ENCODE peak calls at places on chromosomes 3 and 15, in eight cellular contexts. Y, B, V, I, S, E, N and H are unnamed samples. For H3K27me3, the result is how much of the 10 kb centered on the place peaks cover.

GRCh38 chr15:70149667-70150404 is 52.1 kb upstream of the TLE3 start:
- DNase-seq in Y (no peak), N (no peak), I (no peak), V (no peak), S (no peak), B (no peak), E (no peak), H (no peak)

GRCh38 chr3:2098398-2099027 is at the start of gene CNTN4:
- DNase-seq in B (peak), V (no peak), S (peak), Y (peak), N (peak), I (no peak), E (peak), H (peak)

GRCh38 chr15:74901612-74902063 is 5.0 kb downstream of the FAM219B start:
- DNase-seq in N (no peak), S (no peak), V (peak), I (no peak), B (peak), Y (peak), E (peak), H (no peak)

GRCh38 chr15:40085225-40085624 is 23.5 kb downstream of the BMF start:
- DNase-seq in V (no peak), B (no peak), Y (no peak), N (no peak), I (no peak), S (no peak), E (no peak), H (no peak)

GRCh38 chr15:87851497-87851896 is 405.0 kb downstream of the NTRK3 start:
- DNase-seq in I (no peak), S (no peak), N (no peak), Y (no peak), E (no peak), V (no peak), B (no peak), H (no peak)

GRCh38 chr3:11581237-11582122 is 62.2 kb downstream of the VGLL4 start:
- DNase-seq in Y (no peak), I (no peak), S (no peak), N (no peak), B (no peak), E (peak), V (no peak), H (no peak)

GRCh38 chr3:36647423-36647853 is 116.9 kb downstream of the DCLK3 start:
- DNase-seq in S (no peak), I (no peak), Y (no peak), B (no peak), V (no peak), N (no peak), E (no peak), H (no peak)

GRCh38 chr15:88788816-88789215 is 14.4 kb upstream of the ACAN start:
- DNase-seq in B (no peak), Y (no peak), I (no peak), N (no peak), S (no peak), E (no peak), V (no peak), H (no peak)

GRCh38 chr3:69761896-69762789 is 22.9 kb downstream of the MITF start:
- DNase-seq in Y (no peak), I (no peak), V (no peak), S (no peak), B (no peak), N (no peak), E (no peak), H (no peak)

GRCh38 chr15:83030021-83030420 is 18.6 kb upstream of the C15orf40 start:
- DNase-seq in N (no peak), E (no peak), B (no peak), S (no peak), Y (no peak), V (no peak), I (no peak), H (no peak)

GRCh38 chr15:72168131-72168825 is 29.3 kb downstream of the GRAMD2A start:
- DNase-seq in V (no peak), Y (no peak), B (no peak), S (no peak), N (no peak), I (no peak), E (peak), H (no peak)

GRCh38 chr3:9826815-9827574 is 16.8 kb downstream of the RPUSD3 start:
- DNase-seq in E (no peak), S (no peak), I (no peak), N (no peak), Y (peak), B (peak), V (no peak), H (no peak)

GRCh38 chr3:188349276-188349962 is 195.5 kb downstream of the LPP start:
- DNase-seq in B (no peak), S (no peak), Y (no peak), I (no peak), N (no peak), V (no peak), E (no peak), H (no peak)

GRCh38 chr15:58038426-58039106 is 26.9 kb downstream of the ALDH1A2 start:
- DNase-seq in Y (no peak), I (no peak), V (no peak), B (no peak), N (no peak), E (no peak), S (no peak), H (peak)

GRCh38 chr15:52463638-52464037 is 65.0 kb downstream of the MYO5A start:
- DNase-seq in B (no peak), V (no peak), E (no peak), Y (no peak), S (no peak), N (no peak), I (no peak), H (no peak)

GRCh38 chr3:5136619-5137429 is 14.7 kb downstream of the ARL8B start:
- DNase-seq in N (no peak), Y (peak), V (no peak), B (no peak), S (no peak), I (no peak), E (no peak), H (peak)

GRCh38 chr3:144663456-144664063 is 691.9 kb downstream of the DIPK2A start:
- DNase-seq in E (no peak), I (no peak), B (no peak), V (no peak), S (no peak), Y (no peak), N (no peak), H (no peak)

GRCh38 chr15:94174399-94174802 is 57.0 kb upstream of the MCTP2 start:
- DNase-seq in E (no peak), N (peak), B (no peak), I (no peak), V (no peak), Y (no peak), S (no peak), H (peak)

GRCh38 chr3:114370537-114371174 is 76.8 kb downstream of the TIGIT start:
- DNase-seq in Y (no peak), V (no peak), B (no peak), S (no peak), E (no peak), I (no peak), N (no peak), H (no peak)
- TF ChIP-seq CTCF in Y (no peak), V (no peak), B (no peak), S (no peak), E (no peak), I (no peak), N (peak), H (peak)

GRCh38 chr3:71050521-71051258 is 532.8 kb downstream of the FOXP1 start:
- DNase-seq in B (no peak), Y (no peak), S (no peak), N (no peak), I (no peak), V (no peak), E (no peak), H (peak)
- H3K4me3 ChIP-seq in B (no peak), Y (no peak), S (no peak), N (no peak), I (no peak), V (no peak), E (no peak), H (no peak)

DNA sequence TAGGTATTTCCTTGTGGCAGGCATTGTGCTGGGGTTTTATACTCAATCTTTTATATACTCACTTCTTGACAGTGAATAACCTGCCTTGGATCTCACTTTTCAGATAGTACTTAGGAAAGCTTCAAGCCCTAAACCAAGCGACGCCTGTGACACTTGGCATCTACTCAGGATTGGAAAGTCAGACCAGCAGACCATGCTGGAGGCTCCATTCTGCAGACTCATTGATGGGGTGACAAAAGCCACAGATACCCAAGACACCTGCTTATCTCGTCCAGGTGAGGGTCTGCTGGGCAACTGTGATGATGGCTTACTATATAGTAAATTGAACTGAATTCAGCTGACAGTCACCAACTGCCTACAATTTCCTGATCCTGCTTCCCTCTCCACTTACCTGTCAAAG is 79.4 kb upstream of the MRPS22 start:
- DNase-seq in S (no peak), I (no peak), Y (no peak), B (no peak), N (no peak), E (peak), V (peak), H (no peak)
- H3K27me3 ChIP-seq in S (under half), I (under half), Y (under half), B (under half), N (under half), E (under half), V (under half), H (under half)

GRCh38 chr3:48214225-48214624 is 9.1 kb upstream of the CAMP start:
- DNase-seq in E (no peak), N (no peak), I (no peak), Y (no peak), B (no peak), S (no peak), V (no peak), H (no peak)
- TF ChIP-seq CTCF in E (no peak), N (no peak), I (no peak), Y (no peak), B (no peak), S (no peak), V (no peak), H (no peak)

DNA sequence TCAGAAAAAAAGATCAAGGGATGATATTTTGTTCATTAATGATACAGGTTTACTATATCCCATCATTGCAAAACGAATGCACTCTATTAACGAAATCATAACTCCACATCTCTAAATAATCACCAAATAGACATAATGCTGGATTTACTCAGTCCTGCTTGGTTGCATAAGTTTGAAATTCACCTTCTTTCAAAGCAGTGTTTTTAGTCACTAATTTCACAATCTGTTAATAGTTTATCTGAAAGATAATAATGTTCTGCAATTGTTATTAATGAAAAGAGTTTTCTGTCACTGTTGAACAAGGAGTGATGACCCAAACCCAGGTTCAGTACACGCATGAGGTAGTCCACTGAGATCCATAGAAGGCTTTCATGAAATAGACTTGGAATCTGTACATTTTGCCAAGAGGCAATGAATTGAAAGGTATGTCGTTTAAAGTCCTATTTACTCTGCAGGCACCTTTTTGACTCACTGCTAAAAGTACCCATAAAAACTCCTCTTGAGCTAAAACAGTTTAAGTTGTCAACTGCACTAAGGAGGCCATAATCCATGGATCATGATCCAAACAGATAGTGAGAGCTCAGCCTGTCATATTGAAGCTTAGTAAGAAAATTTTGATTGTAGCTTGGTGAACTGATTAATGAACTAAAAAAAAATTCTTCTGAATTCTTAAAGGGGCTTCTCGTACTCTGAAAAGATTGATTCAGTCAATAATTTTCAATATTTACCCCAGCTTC is 75.6 kb upstream of the MBNL1 start:
- DNase-seq in B (no peak), Y (no peak), I (no peak), V (no peak), S (no peak), E (no peak), N (no peak), H (no peak)
- H3K4me3 ChIP-seq in B (peak), Y (no peak), I (no peak), V (no peak), S (no peak), E (no peak), N (no peak), H (no peak)

GRCh38 chr15:98586066-98586465 is 62.3 kb upstream of the IGF1R start:
- DNase-seq in V (peak), S (no peak), B (no peak), I (no peak), Y (no peak), E (no peak), N (no peak), H (no peak)

GRCh38 chr15:98583758-98584157 is 64.6 kb upstream of the IGF1R start:
- DNase-seq in N (no peak), E (no peak), B (no peak), Y (no peak), I (no peak), S (no peak), V (no peak), H (no peak)

GRCh38 chr15:98582900-98583554 is 65.3 kb upstream of the IGF1R start:
- DNase-seq in E (no peak), I (no peak), B (no peak), Y (no peak), N (no peak), S (no peak), V (no peak), H (no peak)

GRCh38 chr15:98581715-98582114 is 66.6 kb upstream of the IGF1R start:
- DNase-seq in B (no peak), Y (no peak), I (no peak), N (no peak), E (no peak), S (no peak), V (no peak), H (no peak)

DNA sequence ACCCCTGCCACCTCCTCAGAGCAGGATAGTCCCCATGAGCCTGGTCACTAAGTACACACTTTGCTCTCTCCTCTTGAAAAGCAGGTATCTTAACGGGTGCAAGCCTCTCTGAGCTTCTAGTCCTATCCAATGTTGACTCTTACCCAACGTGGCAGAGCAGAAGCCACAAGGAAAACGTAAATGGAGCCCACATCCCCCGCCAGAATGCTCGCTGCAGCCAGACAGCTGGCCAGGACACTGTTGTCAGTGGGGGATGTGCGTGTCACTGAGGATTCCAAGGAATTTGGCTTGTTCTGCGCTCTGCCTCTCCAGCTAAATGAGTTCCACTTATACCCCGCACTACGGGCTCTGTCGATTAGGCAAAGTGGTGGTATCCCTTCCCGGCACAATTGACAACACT is 67.8 kb upstream of the IGF1R start:
- DNase-seq in S (no peak), N (no peak), V (no peak), I (no peak), Y (no peak), B (no peak), E (no peak), H (no peak)
- H3K27me3 ChIP-seq in S (under half), N (under half), V (under half), I (half or more), Y (under half), B (half or more), E (under half), H (under half)

GRCh38 chr3:45760878-45761711 is 35.2 kb downstream of the SLC6A20 start:
- DNase-seq in S (no peak), E (peak), V (peak), I (peak), N (no peak), B (no peak), Y (peak), H (peak)
- TF ChIP-seq CTCF in S (peak), E (peak), V (peak), I (peak), N (peak), B (peak), Y (peak), H (peak)

GRCh38 chr15:60004019-60004845 is at the start of gene FOXB1:
- DNase-seq in S (no peak), N (no peak), Y (peak), I (no peak), V (no peak), B (no peak), E (no peak), H (no peak)

GRCh38 chr15:60003243-60004018 is 680 bp upstream of the FOXB1 start:
- DNase-seq in Y (peak), V (no peak), E (no peak), I (no peak), S (no peak), B (no peak), N (no peak), H (no peak)

GRCh38 chr15:60005352-60006202 is 1.5 kb downstream of the FOXB1 start:
- DNase-seq in N (no peak), B (peak), S (no peak), Y (peak), E (no peak), V (no peak), I (no peak), H (no peak)

GRCh38 chr15:60006203-60006782 is 2.2 kb downstream of the FOXB1 start:
- DNase-seq in N (no peak), B (peak), Y (peak), S (no peak), E (no peak), I (no peak), V (no peak), H (no peak)

DNA sequence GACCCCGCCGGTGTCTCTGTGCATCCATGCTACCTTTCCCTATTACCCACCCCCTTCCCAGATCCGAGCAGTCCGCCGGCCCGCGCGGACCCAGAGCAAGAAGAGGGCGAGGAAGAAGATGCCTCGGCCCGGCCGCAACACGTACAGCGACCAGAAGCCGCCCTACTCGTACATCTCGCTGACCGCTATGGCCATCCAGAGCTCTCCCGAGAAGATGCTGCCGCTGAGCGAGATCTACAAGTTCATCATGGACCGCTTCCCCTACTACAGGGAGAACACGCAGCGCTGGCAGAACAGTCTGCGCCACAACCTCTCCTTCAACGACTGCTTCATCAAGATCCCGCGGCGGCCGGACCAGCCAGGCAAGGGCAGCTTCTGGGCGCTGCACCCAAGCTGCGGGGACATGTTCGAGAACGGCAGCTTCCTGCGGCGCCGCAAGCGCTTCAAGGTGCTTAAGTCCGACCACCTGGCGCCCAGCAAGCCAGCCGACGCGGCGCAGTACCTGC is 788 bp downstream of the FOXB1 start:
- DNase-seq in B (peak), N (no peak), I (no peak), E (no peak), S (no peak), V (no peak), Y (peak), H (no peak)
- H3K4me3 ChIP-seq in B (peak), N (no peak), I (peak), E (peak), S (no peak), V (peak), Y (no peak), H (no peak)